ENCODE peak calls at places on chromosomes 7 and 10, in four cellular contexts. E is Panc1, S is K562, D is HepG2. F is an unnamed sample.

GRCh38 chr7:36742911-36743775 is 18.8 kb upstream of the AOAH start:
- DNase-seq in D (no peak), E (no peak), S (no peak), F (no peak)

GRCh38 chr10:71888623-71889387 is 37.8 kb upstream of the PSAP start:
- DNase-seq in E (no peak), D (no peak), S (peak; percentile 76), F (peak; percentile 35)

GRCh38 chr7:84258628-84259027 is 64.0 kb upstream of the SEMA3A start:
- DNase-seq in S (no peak), E (no peak), D (no peak), F (no peak)

GRCh38 chr10:27744478-27745379 is 890 bp downstream of the MKX start:
- DNase-seq in S (no peak), D (no peak), E (no peak), F (no peak)

GRCh38 chr7:93092757-93093370 is 24.9 kb downstream of the SAMD9 start:
- DNase-seq in E (peak; percentile 25), S (no peak), D (peak; percentile 15), F (peak; percentile 21)

GRCh38 chr7:28957064-28957821 is 887 bp downstream of the TRIL start:
- DNase-seq in S (no peak), E (no peak), D (no peak), F (no peak)

GRCh38 chr7:122886357-122887081 is at the start of gene CADPS2:
- DNase-seq in D (peak; percentile 86), S (peak; percentile 69), E (no peak), F (peak; percentile 71)

GRCh38 chr7:14776266-14776665 is 126.3 kb downstream of the DGKB start:
- DNase-seq in D (no peak), E (no peak), S (no peak), F (no peak)

GRCh38 chr10:132977807-132978206 is 35.4 kb upstream of the CFAP46 start:
- DNase-seq in E (no peak), S (no peak), D (no peak), F (no peak)

GRCh38 chr10:18906636-18907035 is 142.0 kb upstream of the MALRD1 start:
- DNase-seq in D (no peak), E (no peak), S (no peak), F (no peak)

GRCh38 chr7:35694161-35694783 is 663 bp downstream of the HERPUD2 start:
- DNase-seq in D (no peak), E (no peak), S (peak; percentile 33), F (no peak)

GRCh38 chr10:113520606-113521481 is 32.0 kb upstream of the HABP2 start:
- DNase-seq in S (peak; percentile 46), D (peak; percentile 41), E (peak; percentile 61), F (peak; percentile 75)

GRCh38 chr7:146557971-146558469 is 441.4 kb downstream of the CNTNAP2 start:
- DNase-seq in S (no peak), E (no peak), D (no peak), F (no peak)

GRCh38 chr7:28658392-28658791 is 246.1 kb downstream of the CREB5 start:
- DNase-seq in D (no peak), S (no peak), E (no peak), F (no peak)

GRCh38 chr10:119466076-119466475 is 76.4 kb downstream of the RGS10 start:
- DNase-seq in S (no peak), D (no peak), E (no peak), F (no peak)

GRCh38 chr10:90088008-90088322 is 386.6 kb downstream of the KIF20B start:
- DNase-seq in S (no peak), E (no peak), D (no peak), F (no peak)

GRCh38 chr7:5431485-5432118 is 8.0 kb upstream of the TNRC18 start:
- DNase-seq in E (no peak), S (no peak), D (no peak), F (no peak)

GRCh38 chr7:122622682-122623081 is 76.2 kb downstream of the RNF133 start:
- DNase-seq in D (no peak), S (no peak), E (no peak), F (no peak)

GRCh38 chr7:140596751-140597424 is 43.7 kb downstream of the DENND2A start:
- DNase-seq in E (no peak), D (no peak), S (no peak), F (no peak)

GRCh38 chr10:58963101-58963534 is 213.3 kb upstream of the PHYHIPL start:
- DNase-seq in S (no peak), E (no peak), D (peak; percentile 70), F (no peak)

GRCh38 chr7:107661081-107661864 is 645 bp downstream of the SLC26A4 start:
- DNase-seq in E (no peak), S (no peak), D (peak; percentile 37), F (no peak)
- TF ChIP-seq TCF7L2 in E (no peak), S (no peak), D (no peak), F (no peak)

DNA sequence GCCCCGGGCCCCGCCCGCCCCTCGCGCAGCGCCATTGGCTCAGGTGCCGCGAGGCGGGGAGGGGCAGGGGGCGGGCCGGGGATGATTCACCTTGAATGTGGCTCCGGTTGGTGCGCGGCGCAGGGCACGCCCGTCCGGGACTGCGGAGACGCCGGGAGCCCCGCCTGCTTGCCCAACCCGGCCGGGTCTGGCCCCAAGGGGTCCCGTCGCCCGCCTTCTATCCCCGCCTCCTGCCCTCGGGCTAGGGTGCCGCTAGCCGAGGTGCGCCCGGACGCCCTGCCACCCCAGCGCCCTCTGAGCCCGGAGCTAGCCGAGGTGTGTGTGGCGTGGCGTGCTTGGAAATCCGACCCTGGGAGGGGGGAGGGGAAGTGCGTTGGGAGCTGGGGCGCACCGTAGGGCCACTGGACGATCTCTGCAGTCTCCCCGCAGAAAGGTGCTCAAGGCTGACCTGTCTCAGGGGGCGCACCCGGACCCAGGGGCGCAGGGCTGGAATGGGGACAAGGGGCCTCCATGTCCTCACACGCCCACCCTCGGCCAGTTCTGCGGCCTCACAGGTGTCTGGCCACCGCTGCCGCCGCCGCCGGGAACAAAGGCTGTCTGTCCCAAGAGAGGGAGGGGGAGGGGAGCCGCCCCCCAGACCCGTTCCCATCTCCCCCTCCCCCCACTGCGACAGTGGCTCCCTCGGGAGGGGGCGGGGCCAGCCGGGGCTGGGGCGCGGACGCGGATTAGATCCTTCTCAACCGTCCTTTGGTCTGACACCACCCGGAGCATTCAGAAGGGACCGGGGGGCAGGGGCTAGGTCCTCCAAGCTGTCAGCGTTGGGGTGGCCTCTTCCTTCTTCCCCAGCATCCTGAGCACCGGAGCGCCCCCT is 169.0 kb downstream of the NRF1 start:
- DNase-seq in S (peak; percentile 99), E (peak; percentile 38), D (peak; percentile 72), F (peak; percentile 75)
- TF ChIP-seq TCF7L2 in S (no peak), E (no peak), D (no peak), F (no peak)

GRCh38 chr7:106216517-106217088 is 68.2 kb downstream of the NAMPT start:
- DNase-seq in S (peak; percentile 90), D (no peak), E (peak; percentile 98), F (peak; percentile 91)
- TF ChIP-seq TCF7L2 in S (no peak), D (no peak), E (no peak), F (peak; percentile 83)

GRCh38 chr10:110016957-110017514 is 9.3 kb downstream of the ADD3 start:
- DNase-seq in D (no peak), E (no peak), S (no peak), F (no peak)

GRCh38 chr10:110013615-110014293 is 6.0 kb downstream of the ADD3 start:
- DNase-seq in E (no peak), S (no peak), D (peak; percentile 35), F (no peak)

GRCh38 chr10:110020265-110020664 is 12.5 kb downstream of the ADD3 start:
- DNase-seq in D (no peak), E (no peak), S (no peak), F (no peak)

GRCh38 chr10:110017940-110018339 is 10.2 kb downstream of the ADD3 start:
- DNase-seq in S (no peak), E (no peak), D (no peak), F (no peak)

GRCh38 chr10:110016037-110016436 is 8.3 kb downstream of the ADD3 start:
- DNase-seq in E (no peak), D (peak; percentile 44), S (no peak), F (no peak)
- TF ChIP-seq TCF7L2 in E (no peak), D (no peak), S (no peak), F (no peak)